ENCODE peak calls at places on chromosomes 11 and 22, in eight cellular contexts. J is HepG2; T is sigmoid colon; Y is body of pancreas; I is CD8-positive, alpha-beta T cell; Q is stomach; D is neural progenitor cell; L is cardiac muscle cell. B is an unnamed sample.

GRCh38 chr11:110951609-110952008 is 239.4 kb upstream of the ARHGAP20 start:
- DNase-seq in J (no peak), T (no peak), Y (no peak), I (no peak), Q (no peak), D (no peak), L (no peak), B (no peak)

GRCh38 chr22:49901457-49901856 is 16.8 kb downstream of the ALG12 start:
- DNase-seq in J (no peak), T (no peak), Y (no peak), I (no peak), Q (no peak), D (no peak), L (no peak), B (no peak)

GRCh38 chr11:134742228-134742612 is 330.2 kb upstream of the B3GAT1 start:
- DNase-seq in J (peak), T (no peak), Y (no peak), I (peak), Q (no peak), D (no peak), L (peak), B (no peak)

GRCh38 chr22:49101873-49102272 is 725.8 kb downstream of the BRD1 start:
- DNase-seq in J (no peak), T (peak), Y (no peak), I (no peak), Q (no peak), D (no peak), L (no peak), B (no peak)

GRCh38 chr11:74929431-74930363 is 19.2 kb downstream of the XRRA1 start:
- DNase-seq in J (peak), T (peak), Y (peak), I (peak), Q (peak), D (peak), L (peak), B (peak)

GRCh38 chr22:32531955-32532818 is 57.6 kb downstream of the FBXO7 start:
- DNase-seq in J (peak), T (peak), Y (peak), I (no peak), Q (peak), D (peak), L (peak), B (no peak)

GRCh38 chr22:37570661-37570976 is 9.3 kb downstream of the LGALS2 start:
- DNase-seq in J (no peak), T (no peak), Y (no peak), I (no peak), Q (no peak), D (no peak), L (no peak), B (no peak)

GRCh38 chr11:78961186-78961782 is 386.6 kb upstream of the NARS2 start:
- DNase-seq in J (no peak), T (no peak), Y (peak), I (no peak), Q (peak), D (peak), L (peak), B (peak)

GRCh38 chr11:110311783-110312578 is 15.6 kb upstream of the RDX start:
- DNase-seq in J (no peak), T (no peak), Y (no peak), I (no peak), Q (no peak), D (no peak), L (peak), B (no peak)

GRCh38 chr11:92765965-92766371 is 203.5 kb upstream of the MTNR1B start:
- DNase-seq in J (no peak), T (no peak), Y (no peak), I (no peak), Q (no peak), D (peak), L (peak), B (no peak)

GRCh38 chr22:38953577-38954413 is 3.6 kb upstream of the APOBEC3A start:
- DNase-seq in J (no peak), T (peak), Y (no peak), I (peak), Q (no peak), D (no peak), L (no peak), B (no peak)

GRCh38 chr11:132131962-132132361 is 761.5 kb downstream of the NTM start:
- DNase-seq in J (no peak), T (no peak), Y (no peak), I (no peak), Q (no peak), D (no peak), L (no peak), B (no peak)

GRCh38 chr11:69999721-70000120 is 78.4 kb upstream of the ANO1 start:
- DNase-seq in J (no peak), T (no peak), Y (no peak), I (no peak), Q (no peak), D (no peak), L (no peak), B (no peak)

GRCh38 chr22:38833061-38833460 is 10.8 kb downstream of the NPTXR start:
- DNase-seq in J (no peak), T (no peak), Y (no peak), I (no peak), Q (no peak), D (no peak), L (no peak), B (no peak)

GRCh38 chr11:58513747-58514367 is 6.0 kb upstream of the OR5B21 start:
- DNase-seq in J (peak), T (no peak), Y (peak), I (no peak), Q (no peak), D (peak), L (peak), B (peak)

GRCh38 chr22:35376728-35377472 is 4.0 kb upstream of the HMOX1 start:
- DNase-seq in J (peak), T (peak), Y (peak), I (no peak), Q (peak), D (peak), L (peak), B (peak)

GRCh38 chr11:32892355-32893090 is at the start of gene QSER1:
- DNase-seq in J (peak), T (peak), Y (peak), I (peak), Q (peak), D (peak), L (peak), B (peak)

GRCh38 chr11:101584129-101584515 is 315 bp upstream of the TRPC6 start:
- DNase-seq in J (no peak), T (no peak), Y (no peak), I (no peak), Q (no peak), D (no peak), L (no peak), B (no peak)

GRCh38 chr11:61752117-61752924 is at the start of gene MYRF:
- DNase-seq in J (no peak), T (no peak), Y (peak), I (peak), Q (peak), D (peak), L (peak), B (peak)

GRCh38 chr11:5196067-5196466 is 4.4 kb downstream of the OR51V1 start:
- DNase-seq in J (no peak), T (no peak), Y (no peak), I (no peak), Q (no peak), D (peak), L (no peak), B (no peak)

GRCh38 chr11:106286881-106287504 is 209.5 kb downstream of the AASDHPPT start:
- DNase-seq in J (no peak), T (no peak), Y (no peak), I (no peak), Q (no peak), D (peak), L (no peak), B (peak)

GRCh38 chr11:44978961-44979331 is 28.3 kb upstream of the TP53I11 start:
- DNase-seq in J (peak), T (no peak), Y (peak), I (no peak), Q (peak), D (no peak), L (no peak), B (no peak)

GRCh38 chr22:48836673-48837340 is 990.9 kb downstream of the BRD1 start:
- DNase-seq in J (no peak), T (no peak), Y (no peak), I (no peak), Q (no peak), D (no peak), L (no peak), B (no peak)

GRCh38 chr11:123645576-123645975 is 8.8 kb downstream of the SCN3B start:
- DNase-seq in J (no peak), T (no peak), Y (no peak), I (no peak), Q (no peak), D (no peak), L (no peak), B (peak)

GRCh38 chr11:123641495-123641840 is 13.0 kb downstream of the SCN3B start:
- DNase-seq in J (no peak), T (no peak), Y (no peak), I (no peak), Q (no peak), D (no peak), L (no peak), B (no peak)

GRCh38 chr11:123640677-123641494 is 13.5 kb downstream of the SCN3B start:
- DNase-seq in J (peak), T (no peak), Y (peak), I (peak), Q (peak), D (peak), L (peak), B (peak)

GRCh38 chr11:123640029-123640428 is 14.4 kb downstream of the SCN3B start:
- DNase-seq in J (no peak), T (no peak), Y (no peak), I (no peak), Q (no peak), D (no peak), L (no peak), B (no peak)

DNA sequence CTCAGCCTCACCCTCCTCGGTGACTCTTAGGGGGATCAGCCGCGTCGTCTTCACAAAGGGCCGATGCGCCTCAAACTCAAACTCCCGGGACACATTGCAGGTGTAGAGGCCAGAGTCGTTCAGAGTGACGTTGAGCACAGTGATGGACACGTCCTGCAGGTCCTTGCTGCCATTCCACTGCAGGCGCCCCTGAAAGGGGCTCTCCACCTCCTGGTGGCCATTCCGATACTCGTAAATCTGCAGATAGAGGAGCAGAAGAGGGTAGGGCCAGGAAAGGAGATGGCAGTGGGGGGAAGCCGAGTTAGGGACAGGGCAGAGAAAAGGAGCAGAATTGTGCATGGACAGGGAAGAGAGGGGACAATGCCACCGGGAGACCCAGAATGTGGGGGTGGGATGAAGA is 12.0 kb downstream of the SCN3B start:
- DNase-seq in J (no peak), T (no peak), Y (no peak), I (no peak), Q (no peak), D (no peak), L (no peak), B (no peak)
- TF ChIP-seq CTCF in J (no peak), T (no peak), Y (no peak), I (no peak), Q (no peak), D (no peak), L (no peak), B (no peak)

GRCh38 chr22:39995346-39996252 is 845 bp downstream of the FAM83F start:
- DNase-seq in J (no peak), T (no peak), Y (peak), I (no peak), Q (peak), D (no peak), L (no peak), B (peak)
- H3K27ac ChIP-seq in J (no peak), T (no peak), Y (peak), I (no peak), Q (peak), D (no peak), L (no peak), B (peak)

GRCh38 chr22:45053094-45053493 is 43.3 kb upstream of the PHF21B start:
- DNase-seq in J (no peak), T (no peak), Y (no peak), I (no peak), Q (no peak), D (no peak), L (no peak), B (no peak)
- H3K4me3 ChIP-seq in J (no peak), T (no peak), Y (no peak), I (no peak), Q (no peak), D (no peak), L (no peak), B (no peak)

GRCh38 chr11:117621226-117621625 is 175.8 kb downstream of the DSCAML1 start:
- DNase-seq in J (no peak), T (no peak), Y (no peak), I (no peak), Q (no peak), D (no peak), L (peak), B (no peak)
- TF ChIP-seq CTCF in J (peak), T (no peak), Y (no peak), I (no peak), Q (no peak), D (peak), L (peak), B (peak)

GRCh38 chr11:103108933-103109817 is at the start of gene DYNC2H1:
- DNase-seq in J (peak), T (peak), Y (peak), I (peak), Q (peak), D (peak), L (peak), B (peak)
- H3K27ac ChIP-seq in J (no peak), T (peak), Y (peak), I (peak), Q (peak), D (peak), L (peak), B (peak)

GRCh38 chr11:123273616-123274015 is 78.6 kb upstream of the CLMP start:
- DNase-seq in J (no peak), T (no peak), Y (no peak), I (no peak), Q (no peak), D (no peak), L (no peak), B (no peak)

GRCh38 chr11:123272565-123272964 is 77.5 kb upstream of the CLMP start:
- DNase-seq in J (no peak), T (no peak), Y (no peak), I (no peak), Q (no peak), D (no peak), L (no peak), B (no peak)

GRCh38 chr11:123264431-123264780 is 69.4 kb upstream of the CLMP start:
- DNase-seq in J (no peak), T (no peak), Y (no peak), I (no peak), Q (no peak), D (no peak), L (no peak), B (no peak)

GRCh38 chr11:123268118-123268517 is 73.1 kb upstream of the CLMP start:
- DNase-seq in J (no peak), T (no peak), Y (no peak), I (no peak), Q (no peak), D (peak), L (no peak), B (no peak)
- H3K4me3 ChIP-seq in J (no peak), T (no peak), Y (no peak), I (no peak), Q (no peak), D (no peak), L (no peak), B (no peak)

GRCh38 chr11:67627394-67627787 is 2.3 kb downstream of the NUDT8 start:
- DNase-seq in J (no peak), T (no peak), Y (peak), I (no peak), Q (no peak), D (no peak), L (no peak), B (no peak)
- TF ChIP-seq CTCF in J (no peak), T (no peak), Y (no peak), I (no peak), Q (no peak), D (no peak), L (no peak), B (no peak)

DNA sequence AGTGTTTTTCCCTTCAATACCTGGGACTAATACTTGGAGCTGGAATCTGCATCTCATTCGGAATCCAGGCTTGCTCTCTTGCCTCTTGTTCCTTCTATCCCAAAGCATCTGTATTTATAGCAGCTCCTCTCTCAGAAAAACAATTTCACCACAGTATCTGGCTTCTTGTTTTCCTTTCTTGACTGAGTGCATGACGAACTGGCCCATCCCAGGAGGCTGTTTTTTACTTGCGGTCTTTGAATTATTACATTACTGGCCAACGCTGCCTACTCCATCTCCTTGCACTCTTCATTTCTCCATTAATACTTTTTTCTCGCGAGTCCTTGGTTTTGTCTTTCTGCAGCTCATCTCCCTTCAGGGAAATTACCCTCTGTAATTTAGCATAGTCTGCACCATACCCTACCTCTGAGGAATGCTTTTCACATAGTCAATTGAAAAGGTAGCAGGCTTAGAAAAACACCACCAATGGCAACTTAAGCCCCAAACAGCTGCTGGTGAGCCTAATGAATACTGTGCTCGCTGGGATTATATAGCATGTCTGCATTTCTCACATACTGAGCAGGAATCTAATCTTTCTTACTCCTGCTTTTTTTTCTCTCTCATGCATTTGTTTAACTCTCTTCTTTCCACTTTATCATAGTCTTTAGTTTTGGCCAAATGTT is 277.3 kb upstream of the SESN3 start:
- DNase-seq in J (no peak), T (no peak), Y (no peak), I (no peak), Q (no peak), D (peak), L (peak), B (no peak)
- H3K27ac ChIP-seq in J (no peak), T (no peak), Y (no peak), I (no peak), Q (no peak), D (peak), L (no peak), B (no peak)

DNA sequence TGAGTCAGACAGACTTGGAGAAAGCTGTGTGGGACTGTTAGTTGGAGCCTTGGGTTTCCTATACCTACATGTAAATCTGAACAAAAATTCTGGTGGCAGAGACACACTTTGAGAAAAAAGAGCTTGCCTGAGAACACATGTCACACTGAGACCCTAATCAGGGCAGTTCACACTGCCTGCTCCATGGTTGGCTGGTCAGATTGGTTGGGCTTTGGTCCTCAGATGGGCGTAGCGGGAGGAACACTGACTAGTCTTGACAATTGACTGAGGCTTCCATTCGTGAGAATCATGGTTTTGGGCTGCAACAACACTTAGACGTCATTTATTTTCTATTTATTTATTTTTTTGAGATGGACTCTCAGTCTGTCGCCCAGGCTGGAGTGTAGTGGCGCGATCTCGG is 6.9 kb downstream of the PPP6R3 start:
- DNase-seq in J (no peak), T (no peak), Y (no peak), I (no peak), Q (no peak), D (no peak), L (no peak), B (no peak)
- H3K4me3 ChIP-seq in J (no peak), T (no peak), Y (no peak), I (no peak), Q (no peak), D (no peak), L (no peak), B (no peak)

B was measured in WERI-Rb-1.